ENCODE peak calls at places on chromosomes 16 and 17, in seven cellular contexts. D, P, R, H, G, I and X are unnamed samples.

GRCh38 chr16:71351558-71351901 is 7.0 kb upstream of the CALB2 start:
- DNase-seq in D (no peak), P (no peak), R (no peak), H (no peak), G (no peak), I (no peak), X (no peak)

GRCh38 chr17:9544221-9544620 is 31.4 kb downstream of the STX8 start:
- DNase-seq in D (no peak), P (no peak), R (no peak), H (no peak), G (no peak), I (no peak), X (no peak)

GRCh38 chr17:81398170-81398854 is 3.1 kb downstream of the BAHCC1 start:
- DNase-seq in D (no peak), P (no peak), R (peak), H (no peak), G (peak), I (no peak), X (no peak)

GRCh38 chr17:52378860-52379259 is 220.3 kb upstream of the CA10 start:
- DNase-seq in D (no peak), P (no peak), R (no peak), H (no peak), G (no peak), I (no peak), X (no peak)

GRCh38 chr16:1296688-1297412 is 12.6 kb upstream of the UBE2I start:
- DNase-seq in D (no peak), P (no peak), R (peak), H (no peak), G (peak), I (no peak), X (no peak)

GRCh38 chr16:27314161-27314723 is 468 bp downstream of the IL4R start:
- DNase-seq in D (peak), P (peak), R (no peak), H (peak), G (peak), I (peak), X (no peak)

GRCh38 chr16:54128629-54129230 is 157.9 kb downstream of the IRX3 start:
- DNase-seq in D (no peak), P (no peak), R (no peak), H (no peak), G (no peak), I (no peak), X (no peak)

GRCh38 chr17:8326591-8327583 is 12.8 kb upstream of the ODF4 start:
- DNase-seq in D (peak), P (no peak), R (peak), H (peak), G (peak), I (no peak), X (no peak)

GRCh38 chr16:85172465-85173071 is 60.3 kb upstream of the CIBAR2 start:
- DNase-seq in D (no peak), P (no peak), R (peak), H (no peak), G (peak), I (no peak), X (peak)

GRCh38 chr16:57299719-57300386 is 15.4 kb upstream of the PLLP start:
- DNase-seq in D (peak), P (peak), R (peak), H (peak), G (peak), I (peak), X (peak)

GRCh38 chr16:4746991-4747574 is 12.7 kb downstream of the DNAAF8 start:
- DNase-seq in D (no peak), P (no peak), R (no peak), H (no peak), G (peak), I (no peak), X (no peak)

GRCh38 chr16:66087308-66087707 is 279.2 kb upstream of the CDH5 start:
- DNase-seq in D (no peak), P (no peak), R (no peak), H (no peak), G (no peak), I (no peak), X (no peak)

GRCh38 chr17:7005716-7006115 is 6.7 kb upstream of the RNASEK start:
- DNase-seq in D (no peak), P (no peak), R (no peak), H (no peak), G (no peak), I (no peak), X (no peak)

GRCh38 chr17:82949984-82950383 is 110.2 kb upstream of the ZNF750 start:
- DNase-seq in D (no peak), P (no peak), R (no peak), H (no peak), G (no peak), I (no peak), X (no peak)

GRCh38 chr16:56970934-56971767 is 9.4 kb downstream of the CETP start:
- DNase-seq in D (no peak), P (no peak), R (no peak), H (no peak), G (peak), I (peak), X (no peak)

GRCh38 chr17:39756376-39757079 is 18.8 kb downstream of the GRB7 start:
- DNase-seq in D (no peak), P (no peak), R (no peak), H (no peak), G (no peak), I (no peak), X (no peak)

GRCh38 chr16:10741844-10742243 is 1.8 kb upstream of the NUBP1 start:
- DNase-seq in D (peak), P (no peak), R (no peak), H (no peak), G (peak), I (no peak), X (peak)

GRCh38 chr16:10827691-10828341 is 9.2 kb upstream of the TVP23A start:
- DNase-seq in D (peak), P (peak), R (no peak), H (no peak), G (peak), I (no peak), X (no peak)

GRCh38 chr16:67441289-67441753 is 10.4 kb downstream of the HSD11B2 start:
- DNase-seq in D (peak), P (no peak), R (peak), H (no peak), G (no peak), I (no peak), X (peak)

GRCh38 chr17:31495049-31495885 is 103.8 kb downstream of the RAB11FIP4 start:
- DNase-seq in D (peak), P (no peak), R (no peak), H (no peak), G (peak), I (no peak), X (peak)

GRCh38 chr16:66603537-66604375 is 748 bp upstream of the CMTM3 start:
- DNase-seq in D (peak), P (no peak), R (peak), H (peak), G (peak), I (peak), X (peak)

GRCh38 chr17:73968680-73969079 is 234.8 kb upstream of the RPL38 start:
- DNase-seq in D (no peak), P (no peak), R (no peak), H (no peak), G (no peak), I (no peak), X (no peak)

GRCh38 chr16:49876716-49877129 is 20.8 kb upstream of the ZNF423 start:
- DNase-seq in D (peak), P (no peak), R (no peak), H (no peak), G (no peak), I (no peak), X (no peak)

GRCh38 chr17:37280841-37281240 is 94.9 kb upstream of the C17orf78 start:
- DNase-seq in D (no peak), P (no peak), R (no peak), H (no peak), G (no peak), I (no peak), X (no peak)

GRCh38 chr16:90034504-90034903 is 15.2 kb upstream of the DBNDD1 start:
- DNase-seq in D (no peak), P (no peak), R (no peak), H (no peak), G (no peak), I (no peak), X (no peak)

GRCh38 chr16:1790611-1791255 is 2.8 kb downstream of the IGFALS start:
- DNase-seq in D (no peak), P (no peak), R (no peak), H (no peak), G (no peak), I (no peak), X (no peak)

GRCh38 chr16:14509055-14509454 is 121.0 kb downstream of the PARN start:
- DNase-seq in D (no peak), P (no peak), R (no peak), H (no peak), G (no peak), I (no peak), X (no peak)

GRCh38 chr17:74695629-74696028 is 17.1 kb downstream of the CD300LF start:
- DNase-seq in D (no peak), P (no peak), R (no peak), H (no peak), G (no peak), I (no peak), X (no peak)

GRCh38 chr17:27654654-27655524 is 23.9 kb downstream of the LGALS9 start:
- DNase-seq in D (peak), P (no peak), R (peak), H (peak), G (peak), I (peak), X (peak)

GRCh38 chr16:28192811-28193529 is 18.8 kb downstream of the XPO6 start:
- DNase-seq in D (peak), P (no peak), R (no peak), H (peak), G (no peak), I (peak), X (no peak)

GRCh38 chr17:27760069-27760885 is 40.1 kb downstream of the NOS2 start:
- DNase-seq in D (peak), P (no peak), R (peak), H (peak), G (peak), I (peak), X (peak)

GRCh38 chr17:14784997-14785696 is 480.0 kb downstream of the PMP22 start:
- DNase-seq in D (no peak), P (no peak), R (no peak), H (no peak), G (no peak), I (no peak), X (no peak)